ENCODE peak calls at places on chromosome 11, in six cellular contexts. D is HCT116, N is hepatocyte, U is GM23248, T is PC-3, E is GM23338. R is an unnamed sample.
A peak's percentile ranks its signal among the peaks of the same experiment; 100 is the strongest.

GRCh38 chr11:116791002-116791812 is 472 bp downstream of the APOA5 start:
- DNase-seq in D (peak; percentile 35), N (peak; percentile 86), U (peak; percentile 82), T (peak; percentile 48), E (peak; percentile 94), R (peak; percentile 87)

GRCh38 chr11:117039897-117040296 is 58.3 kb downstream of the SIK3 start:
- DNase-seq in D (no peak), N (no peak), U (peak; percentile 25), T (peak; percentile 76), E (no peak), R (no peak)

GRCh38 chr11:83061883-83062282 is 9.8 kb downstream of the RAB30 start:
- DNase-seq in D (no peak), N (no peak), U (no peak), T (no peak), E (no peak), R (no peak)

GRCh38 chr11:31267720-31268119 is 101.8 kb downstream of the DCDC1 start:
- DNase-seq in D (no peak), N (no peak), U (no peak), T (no peak), E (no peak), R (no peak)

GRCh38 chr11:15976433-15977045 is 379.8 kb downstream of the SOX6 start:
- DNase-seq in D (no peak), N (no peak), U (peak; percentile 22), T (no peak), E (no peak), R (no peak)

GRCh38 chr11:96341237-96342130 is 1.5 kb downstream of the MAML2 start:
- DNase-seq in D (no peak), N (peak; percentile 57), U (peak; percentile 65), T (peak; percentile 52), E (peak; percentile 56), R (peak; percentile 72)

GRCh38 chr11:91932151-91932821 is 292.3 kb upstream of the FAT3 start:
- DNase-seq in D (no peak), N (peak; percentile 13), U (peak; percentile 29), T (peak; percentile 80), E (peak; percentile 3), R (no peak)

GRCh38 chr11:75597636-75598035 is 35.6 kb downstream of the SERPINH1 start:
- DNase-seq in D (peak; percentile 36), N (peak; percentile 50), U (peak; percentile 36), T (peak; percentile 71), E (peak; percentile 88), R (peak; percentile 80)

GRCh38 chr11:130137999-130138398 is 21.6 kb upstream of the ST14 start:
- DNase-seq in D (no peak), N (no peak), U (no peak), T (no peak), E (no peak), R (no peak)

GRCh38 chr11:17845431-17845881 is 110.9 kb downstream of the KCNC1 start:
- DNase-seq in D (no peak), N (no peak), U (peak; percentile 82), T (peak; percentile 89), E (no peak), R (no peak)

GRCh38 chr11:779955-780532 is 2.8 kb upstream of the GATD1 start:
- DNase-seq in D (no peak), N (no peak), U (no peak), T (no peak), E (no peak), R (no peak)

DNA sequence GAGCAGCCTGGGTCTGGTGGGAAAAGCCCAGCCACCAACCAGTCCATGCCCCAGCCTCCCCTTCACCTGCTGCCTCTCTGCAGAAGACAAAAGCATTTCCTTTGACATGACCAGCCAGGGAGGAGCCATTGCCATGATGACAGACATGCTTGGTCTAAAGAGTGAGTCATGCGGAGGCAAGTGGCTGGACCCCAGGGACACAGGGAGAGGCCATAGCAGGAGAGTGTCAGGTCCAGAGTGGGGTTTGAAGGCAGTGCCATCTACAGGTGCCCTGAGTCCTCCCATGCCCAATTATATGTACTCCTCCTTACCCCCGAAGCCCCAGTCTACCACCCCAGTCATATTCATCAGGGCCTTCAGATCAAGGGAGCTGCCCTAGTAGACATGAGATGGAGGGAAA is 67.4 kb downstream of the SCN3B start:
- DNase-seq in D (no peak), N (peak; percentile 58), U (peak; percentile 50), T (peak; percentile 28), E (no peak), R (no peak)
- TF ChIP-seq EZH2phosphoT487 in D (no peak), N (no peak), U (no peak), T (no peak), E (no peak), R (no peak)

DNA sequence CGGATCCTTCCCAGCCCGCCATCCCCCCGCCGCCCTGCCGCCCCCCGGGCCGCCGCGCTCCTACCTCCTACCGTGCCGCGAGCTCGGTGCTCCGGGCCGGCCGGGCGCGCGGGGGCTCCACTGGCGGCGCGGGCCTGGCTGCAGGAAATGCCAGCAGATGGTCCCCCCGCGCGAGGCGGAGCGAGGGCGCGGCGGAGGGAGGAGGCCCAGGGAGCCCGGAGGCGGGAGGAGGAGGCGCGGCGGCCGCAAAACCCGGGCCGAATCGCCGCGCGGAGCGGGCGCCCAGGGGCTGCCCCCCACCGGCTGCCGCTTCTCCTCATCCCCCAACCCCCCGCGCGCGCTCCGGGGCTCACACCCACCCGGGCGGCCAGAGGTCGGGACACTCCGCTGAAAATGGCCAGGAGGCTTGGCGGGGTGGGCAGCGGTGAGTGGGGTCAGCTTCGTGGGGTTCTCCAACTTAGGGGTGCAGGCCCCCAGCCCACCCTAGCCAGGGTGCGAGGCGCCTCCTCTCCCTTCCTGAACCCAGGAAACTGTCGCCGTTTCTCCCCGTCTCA is at the start of gene OSBPL5:
- DNase-seq in D (no peak), N (peak; percentile 83), U (peak; percentile 85), T (peak; percentile 69), E (peak; percentile 54), R (peak; percentile 81)
- H3K4me3 ChIP-seq in D (peak within 1 kb of the TSS; percentile 82), N (peak within 1 kb of the TSS; percentile 83), U (peak within 1 kb of the TSS; percentile 82), T (peak within 1 kb of the TSS; percentile 77), E (peak within 1 kb of the TSS; percentile 74), R (peak within 1 kb of the TSS; percentile 73)

GRCh38 chr11:42544726-42545125 is 767.1 kb upstream of the API5 start:
- DNase-seq in D (no peak), N (no peak), U (no peak), T (no peak), E (no peak), R (no peak)
- TF ChIP-seq EZH2phosphoT487 in D (no peak), N (no peak), U (no peak), T (no peak), E (no peak), R (no peak)

GRCh38 chr11:34899633-34900016 is 16.6 kb downstream of the APIP start:
- DNase-seq in D (no peak), N (no peak), U (no peak), T (no peak), E (no peak), R (peak; percentile 5)
- H3K4me3 ChIP-seq in D (no peak overlapping the region), N (no peak overlapping the region), U (no peak overlapping the region), T (no peak overlapping the region), E (no peak overlapping the region), R (no peak overlapping the region)

GRCh38 chr11:74447720-74448119 is 19.6 kb downstream of the KCNE3 start:
- DNase-seq in D (no peak), N (no peak), U (no peak), T (no peak), E (no peak), R (no peak)

GRCh38 chr11:74446445-74446844 is 20.9 kb downstream of the KCNE3 start:
- DNase-seq in D (no peak), N (peak; percentile 29), U (no peak), T (no peak), E (no peak), R (no peak)

GRCh38 chr11:74442601-74443000 is 24.7 kb downstream of the KCNE3 start:
- DNase-seq in D (no peak), N (peak; percentile 55), U (peak; percentile 52), T (peak; percentile 80), E (no peak), R (no peak)

GRCh38 chr11:74444173-74444832 is 23.0 kb downstream of the KCNE3 start:
- DNase-seq in D (no peak), N (no peak), U (no peak), T (no peak), E (peak; percentile 27), R (no peak)

GRCh38 chr11:74443071-74443864 is 24.1 kb downstream of the KCNE3 start:
- DNase-seq in D (peak; percentile 19), N (peak; percentile 50), U (no peak), T (peak; percentile 94), E (peak; percentile 44), R (peak; percentile 45)
- TF ChIP-seq EZH2phosphoT487 in D (no peak), N (no peak), U (no peak), T (no peak), E (no peak), R (no peak)

GRCh38 chr11:9681583-9682372 is 17.9 kb downstream of the SWAP70 start:
- DNase-seq in D (no peak), N (peak; percentile 48), U (no peak), T (no peak), E (no peak), R (no peak)
- H3K4me3 ChIP-seq in D (no peak overlapping the region), N (no peak overlapping the region), U (no peak overlapping the region), T (no peak overlapping the region), E (no peak overlapping the region), R (no peak overlapping the region)

R was measured in neural progenitor cell.